ENCODE peak calls at places on chromosomes 12 and 14, in five cellular contexts. W is keratinocyte; P is esophagus muscularis mucosa; M is small intestine; L is naive thymus-derived CD4-positive, alpha-beta T cell. G is an unnamed sample. For H3K9me3, the result is how much of the 10 kb centered on the place peaks cover.

GRCh38 chr12:67269632-67270578 is 747 bp downstream of the CAND1 start:
- DNase-seq in L (peak), W (no peak), P (no peak), M (peak), G (peak)

GRCh38 chr14:36556811-36557433 is 25.5 kb downstream of the NKX2-8 start:
- DNase-seq in L (no peak), P (no peak), M (peak), W (no peak), G (peak)

GRCh38 chr12:129246630-129247029 is 393.4 kb downstream of the GLT1D1 start:
- DNase-seq in M (no peak), W (no peak), L (no peak), P (no peak), G (no peak)

GRCh38 chr12:124345795-124346194 is 50.9 kb downstream of the RFLNA start:
- DNase-seq in M (no peak), P (no peak), L (no peak), W (no peak), G (no peak)

GRCh38 chr12:116784238-116784612 is 46.1 kb downstream of the RNFT2 start:
- DNase-seq in P (no peak), L (no peak), W (no peak), M (no peak), G (peak)

GRCh38 chr14:29320261-29320660 is 553.7 kb downstream of the FOXG1 start:
- DNase-seq in M (no peak), L (no peak), P (no peak), W (no peak), G (no peak)

GRCh38 chr12:58529114-58529665 is 391.1 kb downstream of the LRIG3 start:
- DNase-seq in M (no peak), W (peak), L (no peak), P (no peak), G (no peak)

GRCh38 chr12:34398706-34399630 is 376.7 kb downstream of the ALG10 start:
- DNase-seq in L (no peak), M (no peak), W (no peak), P (peak), G (peak)

GRCh38 chr12:27048822-27049752 is 26.7 kb downstream of the MED21 start:
- DNase-seq in M (no peak), P (no peak), W (peak), L (no peak), G (no peak)

GRCh38 chr12:89414851-89415250 is 62.5 kb upstream of the DUSP6 start:
- DNase-seq in L (no peak), P (no peak), W (no peak), M (no peak), G (no peak)

GRCh38 chr14:98913967-98914620 is 357.9 kb downstream of the BCL11B start:
- DNase-seq in M (no peak), W (no peak), L (no peak), P (no peak), G (peak)

GRCh38 chr12:102059343-102059742 is 2.4 kb downstream of the WASHC3 start:
- DNase-seq in L (no peak), M (peak), P (no peak), W (no peak), G (no peak)

GRCh38 chr12:87866602-87867292 is 162.5 kb downstream of the C12orf50 start:
- DNase-seq in L (no peak), P (no peak), M (peak), W (no peak), G (no peak)

GRCh38 chr14:29927596-29928341 is at the start of gene PRKD1:
- DNase-seq in M (peak), W (no peak), P (no peak), L (no peak), G (peak)

GRCh38 chr12:49707812-49708147 is 575 bp upstream of the FMNL3 start:
- DNase-seq in W (no peak), L (no peak), P (no peak), M (no peak), G (no peak)

GRCh38 chr12:6089041-6089823 is 35.2 kb downstream of the VWF start:
- DNase-seq in W (no peak), L (no peak), M (peak), P (no peak), G (no peak)

GRCh38 chr12:74889563-74890236 is 319.9 kb downstream of the KCNC2 start:
- DNase-seq in M (no peak), W (peak), P (no peak), L (no peak), G (no peak)

GRCh38 chr14:28300356-28300755 is 466.2 kb upstream of the FOXG1 start:
- DNase-seq in M (no peak), P (no peak), L (no peak), W (no peak), G (no peak)

GRCh38 chr12:116266220-116266619 is 11.3 kb downstream of the MED13L start:
- DNase-seq in L (no peak), P (no peak), M (no peak), W (no peak), G (no peak)

GRCh38 chr12:43883311-43883710 is 47.4 kb downstream of the TMEM117 start:
- DNase-seq in M (no peak), W (no peak), P (no peak), L (no peak), G (no peak)

GRCh38 chr14:102746568-102747438 is 30.4 kb upstream of the TRAF3 start:
- DNase-seq in P (no peak), W (no peak), M (no peak), L (no peak), G (no peak)

GRCh38 chr12:53123578-53124351 is 20.5 kb downstream of the SOAT2 start:
- DNase-seq in P (peak), M (no peak), L (no peak), W (no peak), G (no peak)

GRCh38 chr12:38142974-38143373 is 173.6 kb upstream of the ALG10B start:
- DNase-seq in P (no peak), W (no peak), L (no peak), M (no peak), G (no peak)

GRCh38 chr12:28963554-28963953 is 185.5 kb upstream of the FAR2 start:
- DNase-seq in M (no peak), L (no peak), P (no peak), W (peak), G (no peak)

GRCh38 chr14:21087294-21088091 is 11.0 kb downstream of the ZNF219 start:
- DNase-seq in L (peak), W (no peak), P (no peak), M (peak), G (no peak)

GRCh38 chr14:21299562-21300130 is 19.8 kb downstream of the RPGRIP1 start:
- DNase-seq in P (no peak), M (no peak), W (no peak), L (no peak), G (no peak)

GRCh38 chr14:77376771-77377501 is at the start of the genes SAMD15 and TMED8:
- DNase-seq in P (peak), L (peak), M (peak), W (no peak), G (peak)

GRCh38 chr12:52032431-52032796 is 18.8 kb upstream of the NR4A1 start:
- DNase-seq in L (no peak), P (peak), M (peak), W (no peak), G (no peak)

GRCh38 chr14:75044760-75045159 is 6.5 kb downstream of the MLH3 start:
- DNase-seq in P (no peak), W (no peak), L (no peak), M (no peak), G (no peak)

GRCh38 chr14:105840266-105841021 is 314.1 kb downstream of the TMEM121 start:
- DNase-seq in L (no peak), M (no peak), W (no peak), P (no peak), G (no peak)

GRCh38 chr14:105841022-105842009 is 314.9 kb downstream of the TMEM121 start:
- DNase-seq in W (no peak), P (no peak), L (no peak), M (no peak), G (peak)

GRCh38 chr14:105838591-105839424 is 312.4 kb downstream of the TMEM121 start:
- DNase-seq in P (no peak), W (no peak), M (no peak), L (no peak), G (no peak)

GRCh38 chr14:105838107-105838506 is 311.7 kb downstream of the TMEM121 start:
- DNase-seq in P (no peak), L (no peak), W (no peak), M (no peak), G (no peak)

GRCh38 chr14:105839425-105840265 is 313.3 kb downstream of the TMEM121 start:
- DNase-seq in W (no peak), M (no peak), L (no peak), P (no peak), G (no peak)
- H3K9me3 ChIP-seq in W (under half), M (under half), L (under half), P (under half), G (under half)

DNA sequence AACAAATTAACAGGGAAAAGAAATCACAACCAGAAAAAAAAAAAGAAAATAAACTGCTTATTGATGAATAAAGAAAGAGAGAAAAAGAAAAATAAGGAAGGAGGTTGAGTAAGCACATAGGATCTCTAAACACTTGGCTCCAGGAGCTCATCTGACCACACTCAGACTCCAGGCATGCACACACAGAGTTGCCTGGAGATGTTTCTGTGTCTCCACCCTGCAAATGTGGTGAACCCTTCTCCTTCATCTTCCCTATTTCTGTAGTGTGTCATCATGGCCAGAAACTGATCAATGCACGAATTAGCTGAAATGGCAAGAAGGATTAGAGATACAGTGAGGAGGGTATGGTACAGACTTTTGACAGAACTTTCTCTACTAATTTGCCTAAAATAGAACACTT is 20.2 kb downstream of the OR4N2 start:
- DNase-seq in M (no peak), W (no peak), L (no peak), P (no peak), G (no peak)
- H3K9me3 ChIP-seq in M (under half), W (under half), L (under half), P (under half), G (under half)

DNA sequence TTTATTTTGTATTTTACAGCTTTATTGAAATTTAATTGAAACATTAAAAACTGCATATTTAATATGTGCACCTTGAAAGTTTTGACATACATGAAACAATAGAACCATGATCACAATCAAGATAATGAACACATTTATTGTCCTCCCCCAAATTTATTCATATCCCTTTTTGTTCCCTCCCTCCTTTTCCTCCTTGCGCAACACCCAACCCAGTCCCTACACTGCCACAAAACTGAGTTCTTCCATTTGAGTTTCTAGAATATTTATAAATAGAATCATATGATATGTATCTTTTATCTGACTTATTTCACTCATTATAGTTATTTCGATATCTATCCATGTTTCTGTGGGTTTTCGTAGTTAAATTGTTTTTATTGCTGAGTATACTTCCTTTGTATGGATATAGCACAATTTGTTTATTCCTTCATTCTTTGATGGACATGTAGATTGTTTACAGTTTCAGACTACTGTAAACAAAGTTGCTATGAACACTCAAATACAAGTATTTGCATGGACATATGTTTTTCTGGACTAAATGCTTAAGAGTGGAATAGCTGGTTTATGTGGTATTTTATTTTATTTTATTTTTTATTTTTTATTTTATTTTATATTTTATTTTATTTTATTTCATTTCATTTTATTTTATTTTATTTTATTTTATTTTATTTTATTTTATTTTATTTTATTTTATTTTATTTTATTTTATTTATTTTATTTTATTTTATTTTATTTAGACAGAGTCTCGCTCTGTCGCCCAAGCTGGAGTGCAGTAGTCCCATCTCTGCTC is 359.1 kb downstream of the SLC6A15 start:
- DNase-seq in P (no peak), L (no peak), W (no peak), M (no peak), G (no peak)
- H3K9me3 ChIP-seq in P (under half), L (under half), W (under half), M (under half), G (under half)

DNA sequence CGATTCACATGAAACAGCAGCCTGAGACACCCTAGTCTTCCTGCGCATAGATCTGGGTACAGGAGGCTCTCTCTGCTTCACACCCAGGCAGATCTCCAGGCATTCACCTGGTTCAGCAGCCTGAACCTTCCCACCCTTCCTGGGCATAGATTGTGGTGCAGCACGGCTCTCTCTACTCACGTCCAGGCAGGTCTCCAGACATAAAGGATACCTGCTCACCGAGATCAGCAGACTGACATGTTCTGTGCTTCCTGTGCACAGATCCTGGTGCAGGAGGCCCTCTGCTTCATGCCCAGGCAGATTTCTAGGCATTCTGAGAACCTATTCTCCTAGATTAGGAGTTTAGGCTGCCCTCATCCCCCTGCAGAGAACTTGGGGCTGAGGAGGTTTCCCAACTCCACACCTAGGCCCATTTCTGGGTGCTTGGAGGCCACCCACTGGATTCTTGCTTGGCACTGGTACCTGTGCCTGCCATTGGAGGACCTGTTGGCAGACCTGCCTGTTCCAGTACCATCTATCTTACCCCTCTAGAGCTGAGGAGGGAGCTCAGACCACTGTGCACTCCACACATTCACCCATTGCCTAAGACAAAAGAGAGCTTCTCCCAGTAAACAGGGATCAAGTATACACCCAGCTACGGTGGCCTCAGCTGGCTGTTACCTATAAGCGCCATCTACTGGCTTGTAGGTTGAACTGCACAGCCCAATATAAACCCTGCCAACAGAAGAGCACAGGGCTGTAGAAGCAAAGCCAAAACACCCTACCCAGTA is 28.0 kb upstream of the GARIN6 start:
- DNase-seq in P (no peak), L (no peak), W (no peak), M (peak), G (peak)
- H3K9me3 ChIP-seq in P (under half), L (under half), W (under half), M (under half), G (under half)

GRCh38 chr14:106010783-106011182 is 484.4 kb downstream of the TMEM121 start:
- DNase-seq in P (peak), M (no peak), W (no peak), L (no peak), G (no peak)

DNA sequence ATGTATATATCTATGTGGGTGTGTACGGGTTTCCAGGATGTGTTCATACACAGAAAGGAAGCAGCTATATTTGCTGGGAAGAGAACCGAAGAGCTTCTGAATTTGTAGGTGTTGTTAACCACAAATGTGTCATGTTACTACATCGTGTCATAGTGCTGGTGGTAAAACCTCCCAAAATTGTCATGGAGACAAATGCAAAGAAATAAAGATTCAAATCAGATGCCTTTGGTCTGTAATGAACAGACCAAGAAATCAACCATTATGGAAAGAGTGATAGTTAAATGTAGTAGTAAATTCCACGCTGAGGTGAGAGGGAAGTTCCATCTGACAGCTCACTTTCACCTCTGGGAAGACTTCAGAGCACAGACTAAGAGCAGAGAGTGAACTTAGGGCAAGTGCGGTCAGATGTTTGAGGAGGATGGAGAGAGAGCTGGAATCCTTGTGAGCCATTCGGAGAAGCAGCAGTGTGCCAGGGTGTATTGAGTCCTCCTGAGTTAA is 487.5 kb downstream of the TMEM121 start:
- DNase-seq in W (no peak), P (no peak), M (no peak), L (peak), G (no peak)
- H3K9me3 ChIP-seq in W (under half), P (under half), M (under half), L (under half), G (under half)

GRCh38 chr14:105589161-105589925 is 63.0 kb downstream of the TMEM121 start:
- DNase-seq in M (no peak), W (no peak), L (no peak), P (no peak), G (no peak)
- H3K9me3 ChIP-seq in M (under half), W (under half), L (under half), P (under half), G (under half)

DNA sequence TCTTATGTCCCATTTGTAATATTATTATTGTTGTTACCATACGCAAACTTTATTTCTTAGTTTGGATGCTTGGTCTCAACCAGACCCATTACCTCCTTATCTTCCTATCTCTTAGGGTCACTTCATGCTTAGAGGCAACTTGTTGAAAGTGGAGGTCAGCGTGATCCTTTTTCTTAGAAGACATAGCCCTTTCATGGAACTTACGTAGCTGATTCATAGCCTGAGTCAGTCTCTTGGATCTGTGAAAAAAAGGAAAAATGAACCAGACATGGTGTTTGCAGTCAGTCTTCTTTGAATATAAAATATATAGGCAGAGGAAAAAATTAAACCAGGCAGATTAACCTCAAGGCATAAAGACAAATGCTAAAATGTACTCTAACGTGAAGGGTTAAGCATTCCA is 613.7 kb downstream of the DIO2 start:
- DNase-seq in P (no peak), W (no peak), L (no peak), M (no peak), G (no peak)
- H3K9me3 ChIP-seq in P (under half), W (under half), L (under half), M (under half), G (under half)

GRCh38 chr12:132942611-132943010 is 13.5 kb downstream of the ZNF605 start:
- DNase-seq in M (no peak), P (no peak), L (no peak), W (no peak), G (no peak)
- H3K9me3 ChIP-seq in M (under half), P (under half), L (under half), W (under half), G (under half)

GRCh38 chr12:133129368-133130037 is 571 bp downstream of the ZNF891 start:
- DNase-seq in M (peak), P (no peak), L (no peak), W (no peak), G (no peak)
- H3K9me3 ChIP-seq in M (under half), P (half or more), L (under half), W (under half), G (under half)

G was measured in SJCRH30.